ENCODE peak calls at places on chromosomes 3 and 15, in eight cellular contexts. Q is foreskin fibroblast, P is left lung, C is fibroblast of lung, T is testis, E is tibial artery, R is ovary, U is GM23338. Z is an unnamed sample.

GRCh38 chr3:169478566-169479313 is 184.8 kb downstream of the MECOM start:
- DNase-seq in R (no peak), P (no peak), Q (no peak), U (no peak), C (peak; percentile 80), T (no peak), E (no peak), Z (no peak)

GRCh38 chr3:189529889-189530288 is 101.3 kb upstream of the TP63 start:
- DNase-seq in E (no peak), Q (no peak), U (no peak), P (no peak), R (no peak), T (no peak), C (no peak), Z (no peak)

GRCh38 chr15:27399236-27399635 is 428.3 kb downstream of the GABRG3 start:
- DNase-seq in T (no peak), E (no peak), R (no peak), P (no peak), Q (no peak), C (peak; percentile 23), U (no peak), Z (no peak)

GRCh38 chr3:146536681-146537080 is 7.7 kb downstream of the PLSCR1 start:
- DNase-seq in P (no peak), T (no peak), E (no peak), U (no peak), R (no peak), Q (no peak), C (peak; percentile 81), Z (no peak)

GRCh38 chr3:16513141-16514020 is at the start of gene RFTN1:
- DNase-seq in U (peak; percentile 69), Q (peak; percentile 89), C (peak; percentile 71), E (peak; percentile 32), T (peak; percentile 28), P (peak; percentile 90), R (peak; percentile 64), Z (peak; percentile 74)

GRCh38 chr3:195583831-195584542 is at the start of gene APOD:
- DNase-seq in P (no peak), T (peak; percentile 78), C (peak; percentile 5), E (peak; percentile 78), U (no peak), R (peak; percentile 43), Q (peak; percentile 87), Z (no peak)

GRCh38 chr3:135736740-135737139 is 228.8 kb upstream of the PPP2R3A start:
- DNase-seq in E (no peak), Q (no peak), P (no peak), R (no peak), T (peak; percentile 47), U (peak; percentile 97), C (peak; percentile 8), Z (peak; percentile 56)

GRCh38 chr3:127252446-127252845 is 35.4 kb downstream of the PRR20G start:
- DNase-seq in Q (no peak), U (no peak), T (no peak), C (no peak), R (no peak), E (no peak), P (no peak), Z (no peak)

GRCh38 chr15:39285066-39285465 is 295.8 kb upstream of the THBS1 start:
- DNase-seq in C (peak; percentile 88), R (no peak), T (no peak), E (no peak), U (no peak), P (no peak), Q (peak; percentile 69), Z (no peak)

GRCh38 chr15:79032656-79033055 is 57.9 kb downstream of the RASGRF1 start:
- DNase-seq in P (no peak), U (no peak), Q (no peak), E (no peak), T (no peak), R (no peak), C (no peak), Z (no peak)

GRCh38 chr3:190615607-190616006 is 101.7 kb downstream of the IL1RAP start:
- DNase-seq in U (no peak), T (no peak), E (no peak), C (no peak), Q (no peak), R (no peak), P (no peak), Z (no peak)

GRCh38 chr3:32432711-32433530 is 41.3 kb downstream of the CMTM7 start:
- DNase-seq in Q (peak; percentile 65), T (no peak), C (no peak), U (no peak), R (no peak), P (no peak), E (no peak), Z (peak; percentile 80)

GRCh38 chr3:65785065-65785645 is 253.6 kb downstream of the MAGI1 start:
- DNase-seq in T (peak; percentile 22), C (peak; percentile 68), E (no peak), P (no peak), U (peak; percentile 85), Q (peak; percentile 82), R (no peak), Z (peak; percentile 71)

GRCh38 chr3:9947025-9947995 is 4.9 kb downstream of the PRRT3 start:
- DNase-seq in C (peak; percentile 76), T (peak; percentile 78), Q (peak; percentile 94), R (peak; percentile 68), E (peak; percentile 73), P (peak; percentile 92), U (peak; percentile 81), Z (no peak)

GRCh38 chr3:59559721-59560514 is 510.1 kb upstream of the CFAP20DC start:
- DNase-seq in U (no peak), C (peak; percentile 100), Q (peak; percentile 94), E (no peak), P (no peak), R (no peak), T (no peak), Z (no peak)

DNA sequence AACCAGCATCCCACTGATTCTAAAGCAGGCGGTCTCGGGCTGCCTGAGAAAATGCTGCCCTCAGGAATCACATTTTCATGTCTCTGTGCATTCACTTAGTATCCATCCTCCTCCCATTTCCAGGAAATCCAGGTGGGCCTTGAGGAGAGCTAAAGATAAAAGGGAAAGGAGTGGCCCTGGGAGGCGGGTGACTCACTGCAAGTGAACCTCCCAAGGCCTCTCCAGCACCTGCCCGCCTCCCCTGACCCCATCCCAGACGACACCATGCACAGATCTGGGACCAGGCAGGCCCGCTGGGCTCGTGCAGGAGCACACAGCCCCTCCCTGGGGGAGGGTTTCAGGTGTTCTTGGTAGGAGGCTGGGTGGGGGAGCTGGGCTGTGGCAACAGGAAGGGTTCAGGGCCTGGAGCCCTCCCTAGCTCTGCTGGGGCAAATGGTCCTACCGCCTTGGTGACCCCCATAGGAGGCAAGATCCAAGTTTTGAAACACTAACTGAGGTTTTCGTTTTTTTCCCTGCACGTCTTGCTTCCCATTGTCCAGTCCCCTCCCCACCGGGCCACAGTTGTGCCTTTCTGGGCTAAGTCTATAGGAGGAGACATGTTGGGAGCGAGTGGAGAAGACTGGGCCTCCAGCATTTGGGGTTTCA is 22.2 kb downstream of the MELTF start:
- DNase-seq in U (no peak), Q (no peak), P (peak; percentile 56), R (no peak), C (no peak), E (no peak), T (no peak), Z (no peak)
- TF ChIP-seq CTCF in U (no peak), Q (no peak), P (no peak), R (no peak), C (no peak), E (no peak), T (no peak), Z (no peak)

GRCh38 chr15:93088200-93088980 is 621 bp downstream of the RGMA start:
- DNase-seq in C (peak; percentile 18), P (peak; percentile 83), Q (peak; percentile 45), E (peak; percentile 39), T (peak; percentile 41), R (peak; percentile 47), U (peak; percentile 72), Z (no peak)

GRCh38 chr15:93091465-93091864 is 2.5 kb upstream of the RGMA start:
- DNase-seq in E (no peak), C (no peak), T (no peak), Q (no peak), R (no peak), P (no peak), U (no peak), Z (no peak)

GRCh38 chr15:93087825-93088199 is 1.2 kb downstream of the RGMA start:
- DNase-seq in E (peak; percentile 76), C (peak; percentile 44), P (no peak), T (peak; percentile 89), R (peak; percentile 82), Q (peak; percentile 77), U (peak; percentile 89), Z (peak; percentile 63)

GRCh38 chr15:93089855-93090305 is 869 bp upstream of the RGMA start:
- DNase-seq in U (no peak), Q (no peak), E (peak; percentile 43), C (no peak), T (peak; percentile 52), P (no peak), R (no peak), Z (no peak)

GRCh38 chr15:93088981-93089854 is at the start of gene RGMA:
- DNase-seq in U (peak; percentile 66), R (peak; percentile 52), E (no peak), C (no peak), Q (peak; percentile 24), T (peak; percentile 69), P (peak; percentile 80), Z (no peak)
- H3K4me3 ChIP-seq in U (peak within 1 kb of the TSS; percentile 81), R (peak within 1 kb of the TSS; percentile 68), E (peak within 1 kb of the TSS; percentile 74), C (peak within 1 kb of the TSS; percentile 14), Q (peak within 1 kb of the TSS; percentile 47), T (peak within 1 kb of the TSS; percentile 75), P (peak within 1 kb of the TSS; percentile 28), Z (no peak within 1 kb of the TSS)

DNA sequence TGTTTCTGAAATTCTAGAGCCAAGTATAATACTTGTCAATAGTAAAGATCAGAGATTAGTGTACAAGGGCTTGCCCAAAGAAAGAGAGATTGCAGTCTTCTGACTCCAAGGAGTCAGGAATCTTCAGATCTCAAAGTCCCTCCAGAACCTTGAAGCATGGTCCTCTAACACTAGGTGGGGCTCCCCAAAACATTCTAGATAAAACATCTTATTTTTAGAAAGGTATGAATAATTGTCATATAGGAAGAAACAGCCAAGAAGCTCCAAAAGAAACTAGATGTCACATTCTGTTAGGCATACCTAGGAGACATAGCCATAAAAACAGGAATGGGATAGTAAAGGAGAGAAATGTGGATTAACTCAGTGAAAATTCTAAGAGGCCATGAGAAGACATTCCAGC is 10.7 kb downstream of the MUC13 start:
- DNase-seq in Q (peak; percentile 18), R (no peak), P (no peak), E (no peak), T (no peak), C (no peak), U (peak; percentile 39), Z (no peak)
- TF ChIP-seq CTCF in Q (no peak), R (no peak), P (no peak), E (no peak), T (no peak), C (no peak), U (peak; percentile 18), Z (peak; percentile 7)

DNA sequence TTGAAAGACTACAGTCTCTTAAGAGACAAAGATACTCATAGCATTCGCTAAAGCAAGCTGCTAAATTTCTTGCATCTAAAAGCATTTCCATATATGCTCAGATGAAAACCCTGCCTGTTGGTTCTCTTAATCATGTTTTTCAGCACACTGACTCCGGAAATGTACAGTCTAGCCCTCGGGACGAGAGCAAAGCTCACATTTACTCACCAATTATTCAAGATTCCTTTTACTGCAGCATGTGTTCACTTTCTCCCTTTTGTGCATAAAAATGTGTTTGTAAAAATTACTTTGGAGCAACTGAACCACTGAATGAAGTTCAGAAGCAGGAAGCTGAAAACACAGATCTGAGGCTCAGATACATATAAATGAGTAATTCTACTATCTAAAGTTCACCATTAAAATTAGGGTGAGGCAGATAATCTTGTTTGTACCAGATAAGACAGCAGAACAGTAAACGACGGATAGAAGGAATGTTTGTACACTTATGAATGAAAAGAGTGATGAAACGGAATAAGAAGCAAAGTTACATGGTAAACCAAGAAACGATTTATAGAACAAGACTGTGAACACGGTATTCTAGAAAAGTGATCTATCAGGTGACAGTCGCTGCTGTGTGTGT is 118.7 kb downstream of the GOLIM4 start:
- DNase-seq in U (no peak), C (no peak), T (no peak), P (no peak), E (no peak), R (no peak), Q (no peak), Z (no peak)
- H3K4me3 ChIP-seq in U (no peak overlapping the region), C (no peak overlapping the region), T (no peak overlapping the region), P (no peak overlapping the region), E (no peak overlapping the region), R (no peak overlapping the region), Q (no peak overlapping the region), Z (no peak overlapping the region)

Z was measured in GM12865.